ENCODE peak calls at places on chromosome 18, in ten cellular contexts. V is pancreas, C is brain microvascular endothelial cell, R is H9, S is A673, U is GM23248, G is WERI-Rb-1, L is substantia nigra, E is lower lobe of right lung, O is lung. B is an unnamed sample.

GRCh38 chr18:76892832-76893231 is 70.5 kb downstream of the ZNF236 start:
- DNase-seq in E (no peak), G (no peak), O (no peak), S (no peak), C (no peak), U (peak), R (no peak), V (no peak), L (no peak), B (no peak)

GRCh38 chr18:11565716-11566115 is 43.7 kb upstream of the SLC35G4 start:
- DNase-seq in C (no peak), L (no peak), S (no peak), R (no peak), G (no peak), U (no peak), V (no peak), O (no peak), E (no peak), B (no peak)

GRCh38 chr18:43620936-43621335 is 343.6 kb upstream of the SYT4 start:
- DNase-seq in V (no peak), G (no peak), R (no peak), S (peak), U (peak), L (no peak), E (no peak), C (no peak), O (no peak), B (no peak)

GRCh38 chr18:76451475-76452331 is 43.3 kb downstream of the ZNF516 start:
- DNase-seq in R (peak), V (no peak), O (no peak), S (peak), L (no peak), E (peak), C (no peak), U (peak), G (peak), B (no peak)

GRCh38 chr18:47251289-47252120 is at the start of gene SKOR2:
- DNase-seq in E (no peak), L (no peak), V (no peak), R (peak), C (no peak), G (peak), S (no peak), O (no peak), U (no peak), B (no peak)

GRCh38 chr18:28510210-28510609 is 333.3 kb upstream of the CDH2 start:
- DNase-seq in V (no peak), O (no peak), R (no peak), G (no peak), L (no peak), E (no peak), S (no peak), C (no peak), U (no peak), B (no peak)

GRCh38 chr18:76395609-76396008 is 99.4 kb downstream of the ZNF516 start:
- DNase-seq in R (no peak), C (no peak), O (no peak), V (no peak), G (no peak), E (no peak), S (no peak), U (no peak), L (no peak), B (no peak)

GRCh38 chr18:66724664-66725356 is 120.9 kb upstream of the CDH19 start:
- DNase-seq in R (no peak), V (peak), O (peak), U (no peak), C (no peak), L (no peak), S (no peak), E (no peak), G (no peak), B (no peak)

GRCh38 chr18:58671941-58672565 is 788 bp downstream of the MALT1 start:
- DNase-seq in O (no peak), U (peak), S (peak), C (peak), R (no peak), L (no peak), V (no peak), E (peak), G (no peak), B (no peak)

GRCh38 chr18:31500161-31500688 is 2.2 kb downstream of the DSG2 start:
- DNase-seq in G (no peak), L (no peak), S (no peak), E (no peak), C (no peak), U (no peak), R (no peak), V (no peak), O (no peak), B (no peak)

GRCh38 chr18:39911716-39912115 is 2043.3 kb upstream of the PIK3C3 start:
- DNase-seq in R (no peak), E (no peak), U (no peak), V (no peak), C (no peak), G (no peak), S (no peak), L (no peak), O (no peak), B (no peak)

GRCh38 chr18:61681065-61681464 is 211.7 kb downstream of the RNF152 start:
- DNase-seq in U (no peak), E (no peak), V (no peak), S (no peak), C (no peak), G (no peak), L (no peak), O (no peak), R (no peak), B (no peak)

GRCh38 chr18:63970803-63971191 is 916 bp downstream of the SERPINB8 start:
- DNase-seq in E (peak), U (peak), L (peak), S (no peak), V (peak), G (peak), O (peak), C (no peak), R (peak), B (no peak)

GRCh38 chr18:73690222-73690621 is 457.4 kb downstream of the FBXO15 start:
- DNase-seq in U (peak), E (no peak), L (no peak), O (no peak), S (no peak), G (no peak), V (no peak), R (no peak), C (no peak), B (no peak)

GRCh38 chr18:42157878-42158277 is 202.8 kb downstream of the PIK3C3 start:
- DNase-seq in G (peak), C (no peak), S (no peak), U (no peak), L (peak), E (no peak), V (no peak), O (no peak), R (no peak), B (no peak)

GRCh38 chr18:60198063-60198462 is 174.5 kb downstream of the MC4R start:
- DNase-seq in S (peak), C (no peak), G (no peak), L (no peak), O (no peak), V (no peak), R (no peak), E (no peak), U (peak), B (no peak)

GRCh38 chr18:46294751-46295150 is 190.6 kb downstream of the HAUS1 start:
- DNase-seq in L (no peak), O (no peak), U (no peak), S (no peak), E (no peak), C (no peak), G (no peak), V (no peak), R (no peak), B (no peak)

GRCh38 chr18:79825913-79826312 is 28.2 kb downstream of the KCNG2 start:
- DNase-seq in V (no peak), S (no peak), U (no peak), R (no peak), C (no peak), G (no peak), L (no peak), O (no peak), E (peak), B (no peak)

GRCh38 chr18:3761266-3761665 is 311.3 kb downstream of the TGIF1 start:
- DNase-seq in S (no peak), L (no peak), E (no peak), C (no peak), V (no peak), G (no peak), U (no peak), O (no peak), R (no peak), B (no peak)

GRCh38 chr18:50125456-50125855 is 69.5 kb downstream of the MYO5B start:
- DNase-seq in E (no peak), C (no peak), U (no peak), G (no peak), O (no peak), V (no peak), S (no peak), R (no peak), L (no peak), B (no peak)

GRCh38 chr18:69999671-70000070 is 52.0 kb upstream of the CD226 start:
- DNase-seq in C (no peak), G (no peak), S (no peak), R (no peak), V (no peak), L (no peak), U (no peak), O (no peak), E (no peak), B (no peak)

GRCh38 chr18:27661320-27662049 is 476.4 kb upstream of the CHST9 start:
- DNase-seq in R (no peak), O (no peak), E (no peak), V (no peak), G (no peak), S (no peak), L (peak), U (no peak), C (no peak), B (no peak)

GRCh38 chr18:79607361-79607930 is 72.2 kb upstream of the CTDP1 start:
- DNase-seq in R (no peak), C (no peak), S (no peak), V (no peak), O (no peak), L (no peak), U (no peak), E (peak), G (peak), B (no peak)

GRCh38 chr18:48913723-48914122 is 37.0 kb downstream of the SMAD7 start:
- DNase-seq in L (no peak), U (no peak), C (no peak), R (peak), E (no peak), G (no peak), V (no peak), S (no peak), O (no peak), B (no peak)

GRCh38 chr18:57764087-57764486 is 39.0 kb downstream of the ATP8B1 start:
- DNase-seq in S (no peak), L (no peak), E (no peak), C (no peak), G (no peak), O (no peak), V (no peak), R (no peak), U (no peak), B (no peak)

GRCh38 chr18:30860741-30861140 is 181.8 kb downstream of the DSC3 start:
- DNase-seq in L (no peak), E (no peak), G (no peak), S (no peak), R (no peak), V (no peak), O (no peak), U (no peak), C (no peak), B (no peak)

GRCh38 chr18:9413586-9413985 is 61.7 kb upstream of the RALBP1 start:
- DNase-seq in R (no peak), S (no peak), U (peak), V (no peak), G (no peak), E (no peak), C (peak), O (no peak), L (no peak), B (no peak)

GRCh38 chr18:10450986-10451385 is 3.4 kb upstream of the APCDD1 start:
- DNase-seq in V (no peak), C (no peak), R (no peak), L (no peak), G (no peak), E (no peak), S (no peak), U (no peak), O (no peak), B (no peak)

GRCh38 chr18:10455726-10456453 is 1.5 kb downstream of the APCDD1 start:
- DNase-seq in E (no peak), V (peak), C (no peak), U (no peak), O (no peak), L (no peak), S (no peak), R (peak), G (peak), B (no peak)

GRCh38 chr18:10453885-10454772 is at the start of gene APCDD1:
- DNase-seq in G (peak), L (peak), S (peak), C (no peak), E (peak), R (peak), O (peak), U (peak), V (peak), B (no peak)

GRCh38 chr18:10454800-10455550 is 540 bp downstream of the APCDD1 start:
- DNase-seq in R (peak), O (peak), G (peak), C (no peak), L (no peak), V (peak), E (peak), U (peak), S (peak), B (no peak)

GRCh38 chr18:10453261-10453884 is 1.1 kb upstream of the APCDD1 start:
- DNase-seq in U (peak), E (no peak), V (no peak), C (no peak), G (no peak), R (no peak), O (no peak), L (no peak), S (peak), B (no peak)
- H3K27ac ChIP-seq in U (no peak), E (peak), V (peak), C (no peak), G (no peak), R (no peak), O (peak), L (peak), S (peak), B (no peak)

GRCh38 chr18:13624563-13625237 is 101.7 kb downstream of the FAM210A start:
- DNase-seq in S (no peak), C (no peak), L (no peak), E (no peak), G (no peak), O (no peak), U (no peak), V (no peak), R (no peak), B (no peak)
- H3K27ac ChIP-seq in S (no peak), C (no peak), L (peak), E (no peak), G (no peak), O (no peak), U (no peak), V (no peak), R (no peak), B (no peak)

DNA sequence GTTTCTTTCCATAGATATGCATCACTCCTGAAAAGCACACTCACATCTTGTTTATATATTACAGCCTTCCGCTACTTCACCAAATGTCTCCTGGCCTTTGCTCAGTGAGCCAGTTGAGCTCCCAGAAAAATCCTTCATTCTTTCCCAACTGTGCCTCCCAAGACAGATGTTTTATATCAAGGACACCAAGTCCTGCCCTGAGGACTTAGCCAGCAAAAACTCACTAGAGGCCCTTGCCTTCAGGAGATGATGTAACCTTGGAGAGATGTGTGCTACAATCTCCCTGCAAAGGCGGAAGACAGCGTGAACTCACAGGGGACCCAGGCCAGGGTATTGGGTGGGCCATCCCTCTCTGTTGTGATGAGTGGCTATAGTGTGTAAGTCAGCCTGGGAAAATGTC is 86.1 kb upstream of the CTAGE1 start:
- DNase-seq in E (no peak), O (peak), R (no peak), L (no peak), G (no peak), U (peak), V (no peak), C (no peak), S (no peak), B (no peak)
- H3K27ac ChIP-seq in E (peak), O (peak), R (no peak), L (no peak), G (no peak), U (peak), V (no peak), C (no peak), S (no peak), B (no peak)

GRCh38 chr18:22552254-22552653 is 134.5 kb upstream of the CTAGE1 start:
- DNase-seq in E (no peak), L (no peak), S (no peak), C (peak), U (peak), R (no peak), O (no peak), G (no peak), V (no peak), B (no peak)
- H3K27ac ChIP-seq in E (no peak), L (no peak), S (no peak), C (peak), U (peak), R (no peak), O (no peak), G (no peak), V (peak), B (no peak)

GRCh38 chr18:25136416-25137132 is 215.4 kb downstream of the ZNF521 start:
- DNase-seq in U (peak), E (no peak), C (no peak), V (no peak), S (no peak), R (no peak), G (no peak), O (no peak), L (no peak), B (no peak)
- H3K27ac ChIP-seq in U (no peak), E (no peak), C (no peak), V (no peak), S (no peak), R (no peak), G (no peak), O (peak), L (no peak), B (no peak)

DNA sequence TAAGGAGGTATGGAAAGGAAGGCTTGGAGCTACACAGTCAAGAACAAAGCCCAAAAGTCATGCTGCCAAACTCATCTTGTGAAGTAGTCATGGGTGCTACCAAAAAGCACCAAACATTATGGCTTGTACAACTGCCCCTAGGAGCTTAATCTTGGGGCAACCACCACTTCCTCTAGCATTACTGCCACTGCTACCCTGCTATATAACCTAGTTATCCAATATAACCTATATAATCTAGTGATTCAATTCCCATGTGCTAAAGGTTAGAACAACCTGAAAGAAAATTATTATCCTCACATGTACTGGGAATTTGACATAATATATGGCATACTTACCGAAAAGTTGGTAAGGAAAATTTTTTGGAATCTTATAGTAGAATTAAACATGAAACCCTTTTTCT is 102.6 kb upstream of the RBBP8 start:
- DNase-seq in E (no peak), S (no peak), U (no peak), V (no peak), R (no peak), O (no peak), G (no peak), C (no peak), L (no peak), B (no peak)
- H3K27ac ChIP-seq in E (no peak), S (no peak), U (no peak), V (no peak), R (no peak), O (no peak), G (no peak), C (no peak), L (no peak), B (no peak)

GRCh38 chr18:35220424-35220823 is 20.4 kb upstream of the ZNF397 start:
- DNase-seq in O (no peak), S (no peak), G (no peak), C (no peak), U (no peak), R (no peak), L (no peak), V (no peak), E (no peak), B (no peak)
- H3K27ac ChIP-seq in O (no peak), S (no peak), G (no peak), C (no peak), U (no peak), R (no peak), L (no peak), V (no peak), E (no peak), B (no peak)

GRCh38 chr18:21978546-21979170 is 190.7 kb upstream of the GATA6 start:
- DNase-seq in C (no peak), V (no peak), U (no peak), G (no peak), L (no peak), R (no peak), E (no peak), S (no peak), O (no peak), B (no peak)

GRCh38 chr18:21980744-21981143 is 188.6 kb upstream of the GATA6 start:
- DNase-seq in G (no peak), O (no peak), V (no peak), C (no peak), E (no peak), U (no peak), L (no peak), R (no peak), S (no peak), B (no peak)

GRCh38 chr18:21979759-21980158 is 189.6 kb upstream of the GATA6 start:
- DNase-seq in U (no peak), G (no peak), E (no peak), S (no peak), L (no peak), R (no peak), V (no peak), O (no peak), C (no peak), B (no peak)

DNA sequence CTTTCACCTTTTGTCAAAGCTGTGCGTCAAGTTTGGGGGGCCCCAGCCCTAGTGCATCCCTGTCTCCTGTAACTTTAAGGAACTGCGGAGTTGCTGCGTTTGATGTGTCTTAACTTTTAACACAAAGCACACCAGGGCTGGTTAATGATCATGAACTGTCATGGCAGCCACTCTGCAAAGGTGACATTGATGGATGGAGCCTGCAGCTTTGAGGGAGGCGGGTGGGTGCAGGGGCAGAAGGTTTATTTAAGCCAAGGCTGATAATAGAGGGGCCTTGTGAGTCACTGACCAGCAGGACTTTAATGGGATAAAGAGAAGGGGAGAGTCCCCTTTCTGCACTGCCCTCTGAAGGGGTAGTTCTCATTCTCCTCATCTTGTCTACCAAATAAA is 190.2 kb upstream of the GATA6 start:
- DNase-seq in E (no peak), L (no peak), R (no peak), U (no peak), S (no peak), V (no peak), G (no peak), C (no peak), O (no peak), B (no peak)
- H3K27ac ChIP-seq in E (no peak), L (no peak), R (no peak), U (no peak), S (no peak), V (no peak), G (no peak), C (no peak), O (no peak), B (no peak)

DNA sequence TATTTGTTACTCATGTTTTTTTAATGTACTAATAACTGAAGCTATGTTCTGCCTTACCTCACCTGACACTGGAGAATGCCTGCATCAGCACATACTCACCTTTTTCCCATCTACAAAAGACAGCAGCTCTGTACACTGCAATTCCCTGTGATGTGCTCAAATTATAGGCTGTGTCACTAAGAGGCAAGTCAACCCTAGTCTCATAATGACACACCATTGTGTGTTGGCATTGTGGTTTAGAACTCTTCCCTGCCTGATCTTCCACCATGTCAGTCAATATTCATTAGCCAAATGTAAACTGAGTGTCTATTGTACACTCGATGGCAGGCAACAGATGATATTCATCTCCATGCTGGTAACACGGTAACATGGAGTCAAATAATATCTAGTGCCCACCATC is 332.1 kb upstream of the TCF4 start:
- DNase-seq in R (no peak), V (no peak), C (no peak), S (no peak), U (no peak), O (no peak), L (no peak), G (no peak), E (no peak), B (no peak)
- H3K27ac ChIP-seq in R (no peak), V (no peak), C (no peak), S (no peak), U (no peak), O (no peak), L (no peak), G (no peak), E (no peak), B (no peak)

B was measured in Panc1.